ENCODE peak calls at places on chromosomes 16 and 17, in five cellular contexts. One of them, this sample, is unnamed. For H3K9me3, the result is how much of the 10 kb centered on the place peaks cover.

GRCh38 chr16:68387301-68387700 is 61.0 kb downstream of the SMPD3 start:
- DNase-seq in left ventricle myocardium inferior: no peak
- DNase-seq in breast epithelium: no peak
- DNase-seq in cardiac muscle cell: no peak
- DNase-seq in PC-3: no peak
- DNase-seq in this sample: no peak

GRCh38 chr16:685967-686366 is 1.8 kb upstream of the JMJD8 start:
- DNase-seq in left ventricle myocardium inferior: no peak
- DNase-seq in breast epithelium: no peak
- DNase-seq in cardiac muscle cell: peak
- DNase-seq in PC-3: peak
- DNase-seq in this sample: no peak

GRCh38 chr16:51150159-51150893 is 744 bp downstream of the SALL1 start:
- DNase-seq in left ventricle myocardium inferior: no peak
- DNase-seq in breast epithelium: no peak
- DNase-seq in cardiac muscle cell: peak
- DNase-seq in PC-3: no peak
- DNase-seq in this sample: no peak

GRCh38 chr16:48383877-48384304 is 1.3 kb downstream of the SIAH1 start:
- DNase-seq in left ventricle myocardium inferior: no peak
- DNase-seq in breast epithelium: no peak
- DNase-seq in cardiac muscle cell: peak
- DNase-seq in PC-3: peak
- DNase-seq in this sample: no peak

GRCh38 chr16:66927918-66928649 is 2.7 kb upstream of the RRAD start:
- DNase-seq in left ventricle myocardium inferior: no peak
- DNase-seq in breast epithelium: no peak
- DNase-seq in cardiac muscle cell: no peak
- DNase-seq in PC-3: no peak
- DNase-seq in this sample: no peak

GRCh38 chr17:61465550-61466237 is 13.5 kb downstream of the TBX4 start:
- DNase-seq in left ventricle myocardium inferior: no peak
- DNase-seq in breast epithelium: no peak
- DNase-seq in cardiac muscle cell: no peak
- DNase-seq in PC-3: no peak
- DNase-seq in this sample: no peak

GRCh38 chr17:73973881-73974409 is 229.5 kb upstream of the RPL38 start:
- DNase-seq in left ventricle myocardium inferior: peak
- DNase-seq in breast epithelium: no peak
- DNase-seq in cardiac muscle cell: no peak
- DNase-seq in PC-3: no peak
- DNase-seq in this sample: no peak

GRCh38 chr16:72938426-72939164 is 109.3 kb downstream of the ZFHX3 start:
- DNase-seq in left ventricle myocardium inferior: peak
- DNase-seq in breast epithelium: peak
- DNase-seq in cardiac muscle cell: no peak
- DNase-seq in PC-3: peak
- DNase-seq in this sample: no peak

GRCh38 chr17:5201011-5201410 is 9.3 kb upstream of the ZNF594 start:
- DNase-seq in left ventricle myocardium inferior: no peak
- DNase-seq in breast epithelium: no peak
- DNase-seq in cardiac muscle cell: no peak
- DNase-seq in PC-3: no peak
- DNase-seq in this sample: no peak

GRCh38 chr16:22782299-22782698 is 31.7 kb upstream of the HS3ST2 start:
- DNase-seq in left ventricle myocardium inferior: no peak
- DNase-seq in breast epithelium: no peak
- DNase-seq in cardiac muscle cell: no peak
- DNase-seq in PC-3: no peak
- DNase-seq in this sample: no peak

GRCh38 chr17:54956802-54957201 is 11.7 kb downstream of the COX11 start:
- DNase-seq in left ventricle myocardium inferior: no peak
- DNase-seq in breast epithelium: no peak
- DNase-seq in cardiac muscle cell: no peak
- DNase-seq in PC-3: no peak
- DNase-seq in this sample: no peak

GRCh38 chr16:77794586-77794985 is 6.2 kb downstream of the VAT1L start:
- DNase-seq in left ventricle myocardium inferior: no peak
- DNase-seq in breast epithelium: no peak
- DNase-seq in cardiac muscle cell: no peak
- DNase-seq in PC-3: peak
- DNase-seq in this sample: no peak

GRCh38 chr16:50372611-50373344 is 4.0 kb upstream of the BRD7 start:
- DNase-seq in left ventricle myocardium inferior: peak
- DNase-seq in breast epithelium: peak
- DNase-seq in cardiac muscle cell: peak
- DNase-seq in PC-3: peak
- DNase-seq in this sample: no peak

GRCh38 chr16:28837672-28838557 is 8.2 kb downstream of the TUFM start:
- DNase-seq in left ventricle myocardium inferior: no peak
- DNase-seq in breast epithelium: no peak
- DNase-seq in cardiac muscle cell: no peak
- DNase-seq in PC-3: no peak
- DNase-seq in this sample: no peak

GRCh38 chr17:48522031-48522593 is 8.7 kb downstream of the HOXB1 start:
- DNase-seq in left ventricle myocardium inferior: no peak
- DNase-seq in breast epithelium: peak
- DNase-seq in cardiac muscle cell: peak
- DNase-seq in PC-3: peak
- DNase-seq in this sample: no peak

GRCh38 chr17:30188211-30188939 is 47.1 kb downstream of the SLC6A4 start:
- DNase-seq in left ventricle myocardium inferior: no peak
- DNase-seq in breast epithelium: no peak
- DNase-seq in cardiac muscle cell: no peak
- DNase-seq in PC-3: no peak
- DNase-seq in this sample: no peak

GRCh38 chr16:24701521-24701951 is 27.9 kb upstream of the TNRC6A start:
- DNase-seq in left ventricle myocardium inferior: no peak
- DNase-seq in breast epithelium: no peak
- DNase-seq in cardiac muscle cell: no peak
- DNase-seq in PC-3: peak
- DNase-seq in this sample: no peak

GRCh38 chr17:75771334-75772281 is 6.6 kb upstream of the GALK1 start:
- DNase-seq in left ventricle myocardium inferior: no peak
- DNase-seq in breast epithelium: peak
- DNase-seq in cardiac muscle cell: no peak
- DNase-seq in PC-3: peak
- DNase-seq in this sample: no peak

GRCh38 chr17:44355642-44356099 is 8.0 kb downstream of the FAM171A2 start:
- DNase-seq in left ventricle myocardium inferior: no peak
- DNase-seq in breast epithelium: no peak
- DNase-seq in cardiac muscle cell: no peak
- DNase-seq in PC-3: no peak
- DNase-seq in this sample: no peak

GRCh38 chr17:44356241-44356640 is 7.4 kb downstream of the FAM171A2 start:
- DNase-seq in left ventricle myocardium inferior: no peak
- DNase-seq in breast epithelium: no peak
- DNase-seq in cardiac muscle cell: no peak
- DNase-seq in PC-3: no peak
- DNase-seq in this sample: no peak

GRCh38 chr17:44353656-44354331 is 8.7 kb downstream of the GRN start:
- DNase-seq in left ventricle myocardium inferior: peak
- DNase-seq in breast epithelium: no peak
- DNase-seq in cardiac muscle cell: peak
- DNase-seq in PC-3: no peak
- DNase-seq in this sample: no peak

GRCh38 chr17:44355310-44355640 is 8.4 kb downstream of the FAM171A2 start:
- DNase-seq in left ventricle myocardium inferior: no peak
- DNase-seq in breast epithelium: no peak
- DNase-seq in cardiac muscle cell: no peak
- DNase-seq in PC-3: no peak
- DNase-seq in this sample: no peak

GRCh38 chr17:44354582-44355309 is 8.9 kb downstream of the FAM171A2 start:
- DNase-seq in left ventricle myocardium inferior: peak
- DNase-seq in breast epithelium: no peak
- DNase-seq in cardiac muscle cell: peak
- DNase-seq in PC-3: no peak
- DNase-seq in this sample: no peak
- TF ChIP-seq CTCF in left ventricle myocardium inferior: peak
- TF ChIP-seq CTCF in breast epithelium: peak
- TF ChIP-seq CTCF in cardiac muscle cell: peak
- TF ChIP-seq CTCF in PC-3: no peak
- TF ChIP-seq CTCF in this sample: no peak

GRCh38 chr17:41141361-41141760 is 1.0 kb upstream of the KRTAP4-6 start:
- DNase-seq in left ventricle myocardium inferior: no peak
- DNase-seq in breast epithelium: no peak
- DNase-seq in cardiac muscle cell: no peak
- DNase-seq in PC-3: no peak
- DNase-seq in this sample: no peak
- H3K9me3 ChIP-seq in left ventricle myocardium inferior: under half
- H3K9me3 ChIP-seq in breast epithelium: under half
- H3K9me3 ChIP-seq in cardiac muscle cell: under half
- H3K9me3 ChIP-seq in PC-3: under half
- H3K9me3 ChIP-seq in this sample: under half

GRCh38 chr16:70589998-70590471 is 56.3 kb upstream of the IL34 start:
- DNase-seq in left ventricle myocardium inferior: peak
- DNase-seq in breast epithelium: peak
- DNase-seq in cardiac muscle cell: no peak
- DNase-seq in PC-3: no peak
- DNase-seq in this sample: no peak
- TF ChIP-seq CTCF in left ventricle myocardium inferior: no peak
- TF ChIP-seq CTCF in breast epithelium: no peak
- TF ChIP-seq CTCF in cardiac muscle cell: no peak
- TF ChIP-seq CTCF in PC-3: no peak
- TF ChIP-seq CTCF in this sample: no peak

GRCh38 chr17:79509496-79509895 is 101.4 kb downstream of the RBFOX3 start:
- DNase-seq in left ventricle myocardium inferior: no peak
- DNase-seq in breast epithelium: no peak
- DNase-seq in cardiac muscle cell: no peak
- DNase-seq in PC-3: no peak
- DNase-seq in this sample: no peak
- H3K9me3 ChIP-seq in left ventricle myocardium inferior: under half
- H3K9me3 ChIP-seq in breast epithelium: under half
- H3K9me3 ChIP-seq in cardiac muscle cell: under half
- H3K9me3 ChIP-seq in PC-3: under half
- H3K9me3 ChIP-seq in this sample: under half

GRCh38 chr17:82058855-82059249 is 6.8 kb downstream of the DUS1L start:
- DNase-seq in left ventricle myocardium inferior: no peak
- DNase-seq in breast epithelium: no peak
- DNase-seq in cardiac muscle cell: no peak
- DNase-seq in PC-3: no peak
- DNase-seq in this sample: no peak

GRCh38 chr17:82058230-82058854 is 6.6 kb downstream of the GPS1 start:
- DNase-seq in left ventricle myocardium inferior: no peak
- DNase-seq in breast epithelium: no peak
- DNase-seq in cardiac muscle cell: no peak
- DNase-seq in PC-3: no peak
- DNase-seq in this sample: no peak

GRCh38 chr17:82055965-82056728 is 4.4 kb downstream of the GPS1 start:
- DNase-seq in left ventricle myocardium inferior: no peak
- DNase-seq in breast epithelium: no peak
- DNase-seq in cardiac muscle cell: no peak
- DNase-seq in PC-3: no peak
- DNase-seq in this sample: no peak

GRCh38 chr17:82055023-82055964 is 3.6 kb downstream of the GPS1 start:
- DNase-seq in left ventricle myocardium inferior: no peak
- DNase-seq in breast epithelium: no peak
- DNase-seq in cardiac muscle cell: no peak
- DNase-seq in PC-3: no peak
- DNase-seq in this sample: no peak

DNA sequence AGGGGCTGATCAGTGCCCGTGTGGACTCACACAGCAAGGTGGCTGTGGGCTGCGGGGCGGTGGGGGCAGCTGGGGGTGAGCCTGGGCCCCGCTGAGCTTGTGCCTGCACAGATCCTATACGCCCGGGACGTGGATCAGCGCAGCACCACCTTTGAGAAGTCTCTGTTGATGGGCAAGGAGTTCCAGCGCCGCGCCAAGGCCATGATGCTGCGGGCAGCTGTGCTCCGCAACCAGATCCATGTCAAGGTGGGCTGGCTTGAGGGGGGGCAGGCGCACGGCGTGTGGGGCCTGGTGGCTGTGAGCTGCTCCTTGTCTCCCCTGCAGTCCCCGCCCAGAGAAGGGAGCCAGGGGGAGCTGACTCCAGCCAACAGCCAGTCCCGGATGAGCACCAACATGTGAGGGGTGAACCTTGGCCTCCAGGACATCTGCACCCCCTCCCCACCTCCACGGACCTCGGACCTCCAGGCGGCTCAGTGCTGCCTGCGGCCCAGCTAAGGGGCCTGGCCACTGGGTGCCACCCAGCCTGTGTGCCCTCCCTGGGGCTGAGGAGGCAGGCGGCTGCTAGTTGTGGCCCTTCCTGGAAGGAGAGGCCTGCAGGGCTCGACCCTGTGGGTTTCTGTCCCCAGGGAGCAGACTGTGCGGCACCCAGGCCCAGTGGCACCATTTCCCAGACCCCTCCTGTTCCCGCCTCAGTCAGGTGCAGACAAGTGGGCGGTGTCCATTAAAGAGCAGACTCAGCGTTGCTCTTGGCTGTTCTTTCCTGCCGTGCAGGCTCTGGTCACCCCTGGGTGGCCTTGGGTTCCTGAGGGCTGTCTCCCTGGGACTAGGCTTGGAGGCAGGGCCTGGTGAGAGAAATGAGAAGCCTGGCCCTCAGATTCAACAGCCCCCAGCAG is 5.3 kb downstream of the GPS1 start:
- DNase-seq in left ventricle myocardium inferior: no peak
- DNase-seq in breast epithelium: no peak
- DNase-seq in cardiac muscle cell: no peak
- DNase-seq in PC-3: no peak
- DNase-seq in this sample: no peak
- TF ChIP-seq CTCF in left ventricle myocardium inferior: no peak
- TF ChIP-seq CTCF in breast epithelium: no peak
- TF ChIP-seq CTCF in cardiac muscle cell: no peak
- TF ChIP-seq CTCF in PC-3: no peak
- TF ChIP-seq CTCF in this sample: no peak

GRCh38 chr16:34743115-34743514 is 1283.7 kb downstream of the TP53TG3F start:
- DNase-seq in left ventricle myocardium inferior: no peak
- DNase-seq in breast epithelium: no peak
- DNase-seq in cardiac muscle cell: no peak
- DNase-seq in PC-3: no peak
- DNase-seq in this sample: no peak
- H3K9me3 ChIP-seq in left ventricle myocardium inferior: half or more
- H3K9me3 ChIP-seq in breast epithelium: half or more
- H3K9me3 ChIP-seq in cardiac muscle cell: under half
- H3K9me3 ChIP-seq in PC-3: under half
- H3K9me3 ChIP-seq in this sample: half or more

GRCh38 chr17:19448341-19449268 is 37.6 kb downstream of the RNF112 start:
- DNase-seq in left ventricle myocardium inferior: no peak
- DNase-seq in breast epithelium: peak
- DNase-seq in cardiac muscle cell: peak
- DNase-seq in PC-3: peak
- DNase-seq in this sample: no peak
- TF ChIP-seq CTCF in left ventricle myocardium inferior: no peak
- TF ChIP-seq CTCF in breast epithelium: no peak
- TF ChIP-seq CTCF in cardiac muscle cell: no peak
- TF ChIP-seq CTCF in PC-3: no peak
- TF ChIP-seq CTCF in this sample: peak

This sample was measured in esophagus squamous epithelium.